ENCODE peak calls at places on chromosomes 12 and 14, in four cellular contexts. D is psoas muscle, W is lower lobe of right lung, R is heart left ventricle. F is an unnamed sample.

GRCh38 chr12:120006248-120006975 is 17.4 kb downstream of the BICDL1 start:
- ATAC-seq in R (no peak), W (no peak), D (no peak), F (no peak)

GRCh38 chr12:3896851-3897351 is 23.7 kb upstream of the PARP11 start:
- ATAC-seq in R (no peak), D (no peak), W (peak), F (peak)

GRCh38 chr12:87303396-87304012 is 725.7 kb downstream of the C12orf50 start:
- ATAC-seq in R (no peak), W (no peak), D (no peak), F (no peak)

GRCh38 chr14:69637503-69638030 is 26.2 kb downstream of the SUSD6 start:
- ATAC-seq in R (peak), D (peak), W (peak), F (peak)

GRCh38 chr14:91396959-91397815 is 20.4 kb downstream of the CCDC88C start:
- ATAC-seq in W (peak), R (no peak), D (no peak), F (no peak)

GRCh38 chr12:93645702-93646101 is 31.5 kb upstream of the CRADD start:
- ATAC-seq in R (no peak), D (no peak), W (no peak), F (no peak)

GRCh38 chr12:2481951-2482350 is 312.8 kb upstream of the FKBP4 start:
- ATAC-seq in R (peak), W (no peak), D (no peak), F (no peak)

GRCh38 chr12:57479376-57480115 is at the start of gene ARHGAP9:
- ATAC-seq in D (no peak), R (no peak), W (peak), F (no peak)

GRCh38 chr12:85951823-85952222 is 77.7 kb downstream of the NTS start:
- ATAC-seq in W (no peak), D (no peak), R (no peak), F (no peak)

GRCh38 chr12:50934981-50935807 is 17.1 kb upstream of the HIGD1C start:
- ATAC-seq in D (no peak), W (peak), R (peak), F (peak)

GRCh38 chr12:92070864-92071445 is 74.7 kb downstream of the BTG1 start:
- ATAC-seq in W (peak), R (no peak), D (no peak), F (peak)

GRCh38 chr12:42904683-42905418 is 315.3 kb upstream of the PRICKLE1 start:
- ATAC-seq in D (peak), R (peak), W (no peak), F (peak)

GRCh38 chr12:4833511-4833910 is 76.2 kb upstream of the KCNA1 start:
- ATAC-seq in R (no peak), W (no peak), D (no peak), F (no peak)

GRCh38 chr12:88733003-88733402 is 152.7 kb upstream of the KITLG start:
- ATAC-seq in R (no peak), D (no peak), W (no peak), F (no peak)

GRCh38 chr14:99143793-99144192 is 128.2 kb downstream of the BCL11B start:
- ATAC-seq in D (no peak), R (no peak), W (no peak), F (no peak)

GRCh38 chr12:95114766-95115450 is 41.5 kb upstream of the NR2C1 start:
- ATAC-seq in D (peak), W (no peak), R (no peak), F (no peak)

GRCh38 chr14:36663404-36664321 is 2.0 kb downstream of the PAX9 start:
- ATAC-seq in R (no peak), D (no peak), W (no peak), F (no peak)

GRCh38 chr14:103141117-103141796 is 18.0 kb downstream of the TNFAIP2 start:
- ATAC-seq in D (no peak), W (no peak), R (no peak), F (no peak)

GRCh38 chr14:77181124-77181602 is 435 bp upstream of the TMEM63C start:
- ATAC-seq in R (no peak), W (peak), D (no peak), F (no peak)

GRCh38 chr14:68282479-68283377 is 463.1 kb downstream of the RAD51B start:
- ATAC-seq in D (no peak), R (no peak), W (no peak), F (no peak)

GRCh38 chr12:55972906-55973597 is 826 bp upstream of the RAB5B start:
- ATAC-seq in W (peak), D (no peak), R (no peak), F (no peak)

GRCh38 chr14:63474844-63475243 is 68.3 kb downstream of the PPP2R5E start:
- ATAC-seq in D (no peak), R (no peak), W (no peak), F (no peak)

GRCh38 chr12:78034025-78034424 is 203.3 kb downstream of the NAV3 start:
- ATAC-seq in D (no peak), R (no peak), W (peak), F (peak)

GRCh38 chr14:21352587-21352986 is 31.2 kb downstream of the SUPT16H start:
- ATAC-seq in D (no peak), R (no peak), W (peak), F (no peak)

GRCh38 chr12:590206-590750 is 73.0 kb downstream of the NINJ2 start:
- ATAC-seq in W (no peak), R (peak), D (peak), F (no peak)

GRCh38 chr14:79543966-79544365 is 667.3 kb downstream of the DIO2 start:
- ATAC-seq in R (no peak), D (no peak), W (no peak), F (no peak)

GRCh38 chr12:14941369-14941768 is 3.0 kb upstream of the ERP27 start:
- ATAC-seq in W (no peak), D (no peak), R (no peak), F (no peak)

GRCh38 chr12:74820324-74820723 is 282.7 kb downstream of the ATXN7L3B start:
- ATAC-seq in R (no peak), D (no peak), W (no peak), F (no peak)

GRCh38 chr14:66228267-66228970 is 257.8 kb upstream of the CCDC196 start:
- ATAC-seq in W (no peak), D (no peak), R (no peak), F (no peak)

GRCh38 chr14:88613552-88614010 is 50.7 kb downstream of the ZC3H14 start:
- ATAC-seq in W (peak), D (no peak), R (peak), F (no peak)

GRCh38 chr14:88029500-88029899 is 24.6 kb downstream of the GPR65 start:
- ATAC-seq in W (no peak), R (no peak), D (no peak), F (no peak)

GRCh38 chr14:37237735-37238200 is 40.0 kb downstream of the MIPOL1 start:
- ATAC-seq in R (no peak), D (no peak), W (no peak), F (no peak)

GRCh38 chr12:128863957-128864356 is 10.7 kb downstream of the GLT1D1 start:
- ATAC-seq in W (no peak), D (no peak), R (no peak), F (no peak)

GRCh38 chr14:61578745-61579144 is 116.6 kb upstream of the HIF1A start:
- ATAC-seq in D (no peak), W (no peak), R (no peak), F (no peak)

GRCh38 chr14:68088463-68088862 is 268.9 kb downstream of the RAD51B start:
- ATAC-seq in R (no peak), W (no peak), D (peak), F (no peak)

GRCh38 chr14:53953828-53954550 is 2.6 kb downstream of the BMP4 start:
- ATAC-seq in W (peak), R (no peak), D (peak), F (peak)

GRCh38 chr14:68548194-68549056 is 244.4 kb downstream of the ZFP36L1 start:
- ATAC-seq in D (peak), W (peak), R (peak), F (peak)

GRCh38 chr14:93301821-93302447 is 30.9 kb downstream of the BTBD7 start:
- ATAC-seq in W (peak), R (peak), D (peak), F (no peak)
- H3K27ac ChIP-seq in W (no peak), R (no peak), D (no peak), F (no peak)

GRCh38 chr14:93778856-93779629 is 9.2 kb downstream of the PRIMA1 start:
- ATAC-seq in R (no peak), W (no peak), D (no peak), F (no peak)
- H3K27ac ChIP-seq in R (no peak), W (no peak), D (no peak), F (peak)

DNA sequence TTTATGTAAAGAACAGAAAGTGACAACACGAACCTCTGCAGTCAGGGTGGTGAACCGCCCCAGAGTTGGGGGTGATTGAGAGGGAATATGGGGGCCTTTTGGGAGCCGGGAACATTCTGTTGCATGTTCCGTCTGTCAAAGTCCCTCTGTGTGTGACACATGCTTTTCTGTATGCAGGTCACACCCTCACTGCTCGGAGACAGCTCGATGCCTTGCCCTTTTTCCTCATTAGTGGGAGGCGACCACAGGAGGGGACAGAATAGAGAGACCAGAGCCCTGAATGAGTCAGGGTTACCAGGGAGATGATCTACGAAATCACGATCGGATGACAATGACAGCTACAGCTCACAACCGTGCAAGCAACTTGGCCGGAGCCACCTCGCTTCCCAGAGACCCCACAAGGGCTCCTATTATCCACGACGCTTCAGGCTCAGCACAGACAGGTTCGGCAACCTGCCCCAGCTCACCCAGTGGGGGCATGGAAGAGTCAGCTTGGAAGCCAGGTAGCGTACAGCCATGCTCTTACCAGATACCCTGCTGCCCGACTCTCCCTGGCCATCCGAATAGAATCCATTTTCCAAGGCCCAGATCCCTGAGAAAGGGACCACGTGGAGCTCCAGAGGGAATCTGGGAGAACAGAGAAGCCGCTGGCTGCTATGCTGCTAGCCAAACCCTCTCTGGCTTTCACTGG is 38.8 kb downstream of the TESC start:
- ATAC-seq in D (no peak), W (no peak), R (peak), F (no peak)
- H3K27ac ChIP-seq in D (no peak), W (peak), R (no peak), F (no peak)

GRCh38 chr14:73209943-73210342 is 27.4 kb upstream of the PAPLN start:
- ATAC-seq in W (no peak), R (no peak), D (no peak), F (no peak)
- H3K27ac ChIP-seq in W (no peak), R (no peak), D (no peak), F (no peak)

GRCh38 chr14:51474854-51475253 is 176.9 kb upstream of the FRMD6 start:
- ATAC-seq in W (no peak), D (no peak), R (no peak), F (no peak)
- H3K27ac ChIP-seq in W (no peak), D (no peak), R (no peak), F (no peak)

GRCh38 chr12:106067606-106068205 is 71.0 kb downstream of the NUAK1 start:
- ATAC-seq in W (no peak), R (no peak), D (no peak), F (no peak)
- H3K27ac ChIP-seq in W (no peak), R (no peak), D (no peak), F (no peak)

F was measured in gastroesophageal sphincter.